ENCODE peak calls at places on chromosomes 7 and 10, in four cellular contexts. X is pancreas, D is GM06990, H is spleen. B is an unnamed sample.

GRCh38 chr10:101693701-101694055 is 1.3 kb downstream of the FBXW4 start:
- DNase-seq in D (no peak), X (peak), H (no peak), B (peak)

GRCh38 chr7:99693427-99694200 is 13.8 kb upstream of the CYP3A5 start:
- DNase-seq in X (peak), H (no peak), D (no peak), B (no peak)

GRCh38 chr7:93047514-93048099 is 70.2 kb downstream of the SAMD9 start:
- DNase-seq in X (no peak), D (no peak), H (no peak), B (no peak)

GRCh38 chr10:28495084-28495483 is 37.8 kb upstream of the WAC start:
- DNase-seq in D (no peak), H (no peak), X (no peak), B (no peak)

GRCh38 chr10:110680473-110681020 is 36.4 kb downstream of the RBM20 start:
- DNase-seq in D (no peak), H (no peak), X (no peak), B (no peak)

GRCh38 chr7:30841025-30841735 is 70.0 kb downstream of the MINDY4 start:
- DNase-seq in H (no peak), X (no peak), D (no peak), B (no peak)

GRCh38 chr7:41971640-41972187 is 265.3 kb downstream of the GLI3 start:
- DNase-seq in H (no peak), X (no peak), D (no peak), B (no peak)

GRCh38 chr10:5283305-5284158 is 81.2 kb upstream of the UCN3 start:
- DNase-seq in X (peak), H (no peak), D (no peak), B (peak)

GRCh38 chr7:43108255-43109011 is 4.0 kb upstream of the HECW1 start:
- DNase-seq in D (peak), X (peak), H (peak), B (peak)

GRCh38 chr7:50156746-50157145 is 63.7 kb upstream of the ZPBP start:
- DNase-seq in H (no peak), X (no peak), D (no peak), B (no peak)

GRCh38 chr10:74926791-74927585 is 100.6 kb downstream of the KAT6B start:
- DNase-seq in D (no peak), H (no peak), X (no peak), B (no peak)

GRCh38 chr7:29122081-29122480 is 24.3 kb downstream of the CPVL start:
- DNase-seq in X (no peak), H (no peak), D (no peak), B (no peak)

GRCh38 chr7:48089415-48089975 is 430 bp downstream of the UPP1 start:
- DNase-seq in X (no peak), D (no peak), H (no peak), B (no peak)

GRCh38 chr10:60896715-60897114 is 47.3 kb downstream of the RHOBTB1 start:
- DNase-seq in D (no peak), H (no peak), X (no peak), B (peak)

GRCh38 chr10:112202076-112202475 is 18.5 kb upstream of the GPAM start:
- DNase-seq in H (no peak), X (no peak), D (no peak), B (no peak)

GRCh38 chr7:87875151-87876039 is 765 bp downstream of the SLC25A40 start:
- DNase-seq in D (no peak), H (peak), X (peak), B (no peak)

GRCh38 chr7:132286836-132287235 is 289.4 kb downstream of the PLXNA4 start:
- DNase-seq in H (no peak), X (no peak), D (no peak), B (no peak)

GRCh38 chr7:25856056-25856780 is 295.8 kb upstream of the NFE2L3 start:
- DNase-seq in D (no peak), H (no peak), X (no peak), B (peak)

GRCh38 chr10:131979821-131980270 is 1.9 kb downstream of the BNIP3 start:
- DNase-seq in D (no peak), H (peak), X (peak), B (peak)

GRCh38 chr7:3733541-3734140 is 432.6 kb downstream of the SDK1 start:
- DNase-seq in H (no peak), X (no peak), D (no peak), B (no peak)

GRCh38 chr10:6053816-6054581 is 8.2 kb downstream of the IL2RA start:
- DNase-seq in X (peak), H (peak), D (no peak), B (no peak)

GRCh38 chr10:69874464-69874863 is 72.8 kb downstream of the COL13A1 start:
- DNase-seq in H (no peak), X (no peak), D (no peak), B (peak)

GRCh38 chr7:128405345-128406146 is 4.2 kb downstream of the IMPDH1 start:
- DNase-seq in H (peak), X (peak), D (peak), B (peak)

GRCh38 chr7:140623995-140624902 is 16.4 kb downstream of the DENND2A start:
- DNase-seq in D (no peak), X (no peak), H (peak), B (no peak)

GRCh38 chr7:101911011-101911799 is 93.8 kb downstream of the CUX1 start:
- DNase-seq in X (no peak), D (no peak), H (peak), B (no peak)

GRCh38 chr7:106653488-106653887 is 7.5 kb downstream of the CCDC71L start:
- DNase-seq in D (no peak), X (no peak), H (no peak), B (no peak)

GRCh38 chr7:89246196-89246595 is 450.7 kb upstream of the TEX47 start:
- DNase-seq in D (no peak), H (no peak), X (no peak), B (no peak)

GRCh38 chr7:77843194-77843593 is 44.6 kb downstream of the PHTF2 start:
- DNase-seq in X (no peak), H (no peak), D (no peak), B (no peak)

GRCh38 chr7:29019896-29020295 is 61.8 kb upstream of the TRIL start:
- DNase-seq in H (no peak), D (no peak), X (no peak), B (no peak)

GRCh38 chr10:18290651-18291313 is 150.6 kb downstream of the CACNB2 start:
- DNase-seq in H (no peak), D (no peak), X (no peak), B (no peak)

GRCh38 chr7:117808910-117809705 is 64.1 kb downstream of the CTTNBP2 start:
- DNase-seq in D (no peak), X (no peak), H (no peak), B (peak)

GRCh38 chr10:119655566-119656001 is 4.4 kb downstream of the BAG3 start:
- DNase-seq in X (no peak), H (no peak), D (no peak), B (peak)

GRCh38 chr10:119652361-119652760 is 1.2 kb downstream of the BAG3 start:
- DNase-seq in D (no peak), X (no peak), H (no peak), B (peak)

GRCh38 chr10:119653209-119653608 is 2.0 kb downstream of the BAG3 start:
- DNase-seq in X (no peak), D (no peak), H (no peak), B (no peak)

GRCh38 chr10:119656760-119657159 is 5.6 kb downstream of the BAG3 start:
- DNase-seq in H (no peak), D (no peak), X (no peak), B (no peak)

DNA sequence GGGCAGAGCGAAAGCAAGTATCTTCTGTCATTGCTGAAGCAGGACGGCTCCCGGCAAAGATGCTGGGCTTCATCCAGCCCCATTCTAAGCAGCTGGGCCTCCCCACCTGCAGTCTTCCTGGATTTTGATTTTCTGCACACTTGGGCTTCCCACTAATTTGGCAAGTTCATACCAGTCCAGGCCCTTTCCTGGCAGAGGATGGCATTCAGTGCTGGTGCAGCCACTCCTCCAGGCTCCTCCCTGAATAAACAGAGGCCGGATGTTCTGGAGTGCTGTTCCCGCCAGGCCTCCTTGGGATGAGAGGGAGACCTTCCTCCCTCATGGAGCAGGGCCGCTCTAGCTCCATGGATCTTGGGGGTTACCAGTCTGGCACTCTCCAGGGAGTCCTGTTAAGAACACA is 3.4 kb downstream of the BAG3 start:
- DNase-seq in X (peak), H (no peak), D (no peak), B (no peak)
- H3K4me3 ChIP-seq in X (no peak), H (no peak), D (no peak), B (no peak)

GRCh38 chr10:23432161-23432560 is 6.7 kb upstream of the OTUD1 start:
- DNase-seq in D (no peak), H (no peak), X (no peak), B (peak)

GRCh38 chr10:23435378-23435777 is 3.5 kb upstream of the OTUD1 start:
- DNase-seq in D (no peak), X (no peak), H (no peak), B (no peak)

GRCh38 chr10:23433710-23434109 is 5.2 kb upstream of the OTUD1 start:
- DNase-seq in H (no peak), D (no peak), X (no peak), B (no peak)

GRCh38 chr10:23437987-23438546 is 808 bp upstream of the OTUD1 start:
- DNase-seq in D (no peak), X (no peak), H (peak), B (no peak)

DNA sequence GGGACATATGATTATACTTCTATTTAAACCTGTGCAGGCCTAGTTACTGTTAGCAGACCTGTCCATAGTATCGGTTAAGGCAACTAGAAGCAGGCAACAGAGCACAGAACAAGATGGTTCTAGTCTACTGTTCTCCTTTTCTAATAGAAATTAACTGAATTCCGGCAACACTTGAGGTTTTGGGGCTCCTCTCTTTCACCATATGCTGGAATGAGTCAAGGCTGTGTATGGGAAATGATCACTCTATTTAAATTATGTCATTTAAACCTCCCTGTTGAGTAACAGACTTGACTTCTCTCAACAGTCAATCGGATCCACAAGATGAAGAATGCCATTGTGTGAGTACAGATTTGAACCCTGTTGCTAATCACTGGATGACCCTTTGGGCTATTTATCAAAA is 6.2 kb upstream of the OTUD1 start:
- DNase-seq in H (no peak), D (no peak), X (no peak), B (peak)
- H3K4me3 ChIP-seq in H (no peak), D (no peak), X (no peak), B (no peak)

GRCh38 chr7:1715671-1716074 is 45.6 kb downstream of the ELFN1 start:
- DNase-seq in H (no peak), X (no peak), D (no peak), B (no peak)

GRCh38 chr7:1714583-1715330 is 44.7 kb downstream of the ELFN1 start:
- DNase-seq in X (no peak), D (no peak), H (no peak), B (no peak)

GRCh38 chr7:1713502-1714484 is 43.7 kb downstream of the ELFN1 start:
- DNase-seq in D (no peak), H (peak), X (peak), B (no peak)

GRCh38 chr7:1716263-1717094 is 46.4 kb downstream of the ELFN1 start:
- DNase-seq in D (no peak), H (no peak), X (no peak), B (peak)

GRCh38 chr7:1715331-1715625 is 45.2 kb downstream of the ELFN1 start:
- DNase-seq in X (no peak), H (no peak), D (no peak), B (no peak)
- H3K4me3 ChIP-seq in X (no peak), H (no peak), D (no peak), B (no peak)

GRCh38 chr7:2249744-2250323 is 7.8 kb downstream of the NUDT1 start:
- DNase-seq in D (no peak), X (no peak), H (no peak), B (no peak)
- H3K4me3 ChIP-seq in D (no peak), X (no peak), H (no peak), B (no peak)

DNA sequence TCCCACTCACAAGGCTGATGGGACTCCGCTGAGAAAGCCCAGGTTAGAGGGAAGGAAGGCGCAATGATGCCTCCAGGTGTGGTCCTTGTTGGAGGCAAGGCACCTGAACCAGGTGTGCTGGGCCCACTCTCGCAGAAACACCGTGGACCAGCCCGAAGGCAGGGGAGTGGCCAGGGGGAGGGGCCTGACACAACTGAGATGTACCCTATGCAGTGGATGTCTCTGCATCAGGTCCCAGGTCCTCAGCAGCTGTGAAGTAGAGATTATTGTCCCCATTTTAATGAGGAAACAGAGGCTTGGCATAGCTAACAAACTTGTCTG is 32.0 kb downstream of the GBX1 start:
- DNase-seq in D (no peak), X (no peak), H (peak), B (no peak)
- H3K4me3 ChIP-seq in D (no peak), X (no peak), H (no peak), B (no peak)

GRCh38 chr7:95595825-95596182 is 512 bp downstream of the PDK4 start:
- DNase-seq in X (peak), H (no peak), D (no peak), B (no peak)

GRCh38 chr7:95594185-95594584 is 2.1 kb downstream of the PDK4 start:
- DNase-seq in D (no peak), H (no peak), X (no peak), B (no peak)

GRCh38 chr7:95598511-95598910 is 2.2 kb upstream of the PDK4 start:
- DNase-seq in H (no peak), X (no peak), D (no peak), B (no peak)

GRCh38 chr7:95599069-95599468 is 2.8 kb upstream of the PDK4 start:
- DNase-seq in H (no peak), X (no peak), D (no peak), B (peak)

GRCh38 chr7:95596183-95597135 is at the start of gene PDK4:
- DNase-seq in X (peak), D (no peak), H (peak), B (peak)
- H3K4me3 ChIP-seq in X (peak), D (no peak), H (peak), B (peak)

DNA sequence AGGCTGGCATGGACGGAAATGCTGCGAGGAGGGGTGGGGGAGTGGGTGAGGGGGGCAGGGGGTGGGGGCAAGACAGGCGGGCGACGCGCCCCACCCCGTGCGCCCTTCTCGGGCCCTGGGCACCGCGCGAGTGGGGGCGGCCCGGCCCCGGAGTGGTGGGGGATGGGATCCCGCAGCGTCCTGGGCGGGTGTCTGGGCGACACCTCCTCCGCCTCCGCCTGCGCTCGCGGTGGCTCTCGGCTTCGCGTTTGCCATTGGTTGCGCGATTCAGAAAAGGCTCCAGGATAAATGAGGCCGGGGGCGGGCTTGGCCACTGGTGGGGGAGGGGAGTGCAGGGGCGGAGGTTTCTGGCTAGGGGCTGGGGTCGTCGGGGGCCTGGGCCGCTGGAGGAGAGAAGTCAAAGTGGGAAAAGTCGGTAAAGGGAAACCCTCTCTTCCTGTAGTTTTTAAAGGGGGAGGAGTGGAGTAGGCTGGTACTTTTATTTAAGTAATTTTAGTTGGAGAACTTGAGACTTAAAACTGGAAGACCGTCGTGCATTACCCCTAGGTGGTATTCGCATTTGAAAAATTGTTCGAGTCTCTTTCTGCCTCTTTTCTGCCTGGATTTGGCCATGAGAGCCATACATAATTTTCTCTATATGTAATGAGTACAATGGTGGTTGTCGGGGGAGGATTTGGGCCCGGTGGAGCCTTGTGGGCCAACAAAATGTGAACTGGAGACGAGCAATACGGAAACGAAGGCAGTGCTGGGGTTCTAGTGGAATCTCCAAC is 984 bp upstream of the IGF2BP3 start:
- DNase-seq in X (no peak), D (peak), H (peak), B (no peak)
- H3K4me3 ChIP-seq in X (peak), D (peak), H (no peak), B (peak)

B was measured in fibroblast of mammary gland.